ENCODE peak calls at places on chromosomes 16 and 17, in ten cellular contexts. F is anterior cingulate cortex; V is activated T-cell treated with anti-CD3 and anti-CD28 coated beads, Interleukin-2, amount 50 U/mL, for 24 hours; M is RPMI8226; E is NCI-H1092 treated with DMSO at 0.1 percent for 48 hours; G is stimulated activated CD8-positive, alpha-beta memory T cell treated with anti-CD3 and anti-CD28 coated beads, Interleukin-7, amount 100 ng/mL, for 1 hour; I is iPS DF 6.9; Y is neural progenitor cell; T is stimulated activated CD4-positive, alpha-beta T cell treated with anti-CD3 and anti-CD28 coated beads, Interleukin-15, amount 100 ng/mL, for 24 hours; N is stomach. B is an unnamed sample.
A peak's percentile ranks its signal among the peaks of the same experiment; 100 is the strongest.

GRCh38 chr16:1781758-1782407 is 488 bp downstream of the SPSB3 start:
- DNase-seq in I (no peak), F (no peak), V (no peak), M (peak; percentile 53), E (peak; percentile 31), N (no peak), G (no peak), T (peak; percentile 42), Y (peak; percentile 53), B (no peak)

GRCh38 chr17:78934681-78935418 is 9.7 kb upstream of the TIMP2 start:
- DNase-seq in T (no peak), I (no peak), Y (no peak), G (no peak), M (no peak), F (no peak), V (no peak), E (no peak), N (no peak), B (no peak)

GRCh38 chr17:17506893-17507464 is 10.8 kb upstream of the RASD1 start:
- DNase-seq in Y (no peak), V (no peak), T (no peak), N (peak; percentile 46), M (no peak), F (no peak), I (no peak), E (peak; percentile 37), G (no peak), B (peak; percentile 83)

GRCh38 chr16:73053379-73054130 is 5.6 kb upstream of the ZFHX3 start:
- DNase-seq in F (no peak), I (no peak), E (peak; percentile 84), Y (no peak), G (no peak), T (no peak), M (no peak), N (no peak), V (no peak), B (no peak)

GRCh38 chr17:8120520-8121443 is 2.5 kb upstream of the ALOXE3 start:
- DNase-seq in E (peak; percentile 42), G (no peak), T (peak; percentile 86), Y (peak; percentile 87), M (peak; percentile 90), F (no peak), V (peak; percentile 94), I (no peak), N (peak; percentile 66), B (peak; percentile 74)

GRCh38 chr17:40576113-40576740 is 11.0 kb upstream of the CCR7 start:
- DNase-seq in T (no peak), F (no peak), I (no peak), M (no peak), V (no peak), E (no peak), G (no peak), N (no peak), Y (no peak), B (no peak)

GRCh38 chr17:46003907-46004748 is 5.1 kb downstream of the STH start:
- DNase-seq in Y (no peak), N (peak; percentile 84), M (peak; percentile 34), E (peak; percentile 83), I (no peak), G (no peak), F (peak; percentile 67), T (no peak), V (no peak), B (peak; percentile 4)

GRCh38 chr17:76989519-76989918 is 121.3 kb downstream of the MGAT5B start:
- DNase-seq in I (no peak), M (no peak), Y (no peak), N (no peak), G (no peak), T (no peak), V (no peak), E (no peak), F (no peak), B (no peak)

GRCh38 chr17:19495828-19496227 is 37.8 kb upstream of the SLC47A1 start:
- DNase-seq in V (no peak), T (no peak), Y (no peak), G (no peak), I (no peak), M (peak; percentile 45), E (no peak), F (no peak), N (no peak), B (no peak)

GRCh38 chr17:7853693-7854043 is 1.2 kb upstream of the TMEM88 start:
- DNase-seq in G (no peak), N (no peak), I (no peak), F (no peak), V (no peak), Y (peak; percentile 65), M (no peak), E (no peak), T (peak; percentile 25), B (no peak)

GRCh38 chr17:38583833-38584349 is 21.9 kb downstream of the SRCIN1 start:
- DNase-seq in N (no peak), M (no peak), F (no peak), Y (peak; percentile 29), T (no peak), V (no peak), I (no peak), E (no peak), G (no peak), B (no peak)

GRCh38 chr16:57773680-57774295 is 28.5 kb downstream of the KIFC3 start:
- DNase-seq in I (no peak), F (no peak), N (peak; percentile 56), E (peak; percentile 33), V (no peak), T (no peak), M (no peak), Y (no peak), G (no peak), B (no peak)

GRCh38 chr17:72710834-72711233 is 381.7 kb downstream of the SLC39A11 start:
- DNase-seq in T (no peak), M (no peak), F (no peak), N (no peak), E (no peak), V (no peak), G (no peak), I (no peak), Y (no peak), B (no peak)

B was measured in NCI-H1105 treated with DMSO at 0.1 percent for 48 hours.